ENCODE peak calls at places on chromosomes 2 and 18, in seven cellular contexts. Q is A549, I is ovary, O is tibial nerve, R is suprapubic skin, J is SK-N-SH, G is H1. E is an unnamed sample. For H3K4me1, the result is how much of the 10 kb centered on the place peaks cover.

GRCh38 chr18:48949051-48949605 is 1.6 kb downstream of the SMAD7 start:
- DNase-seq in Q (no peak), I (no peak), O (no peak), R (no peak), J (no peak), G (no peak), E (peak)

GRCh38 chr2:190746971-190747761 is 98.3 kb downstream of the NAB1 start:
- DNase-seq in Q (no peak), I (no peak), O (no peak), R (no peak), J (no peak), G (no peak), E (no peak)

GRCh38 chr18:26458526-26459232 is 89.7 kb downstream of the KCTD1 start:
- DNase-seq in Q (no peak), I (no peak), O (no peak), R (no peak), J (no peak), G (no peak), E (no peak)

GRCh38 chr18:14221689-14222088 is 89.5 kb upstream of the ZNF519 start:
- DNase-seq in Q (no peak), I (no peak), O (no peak), R (no peak), J (peak), G (no peak), E (no peak)

GRCh38 chr18:37460616-37461015 is 105.0 kb downstream of the CELF4 start:
- DNase-seq in Q (no peak), I (no peak), O (no peak), R (no peak), J (no peak), G (no peak), E (no peak)

GRCh38 chr2:166230024-166230723 is 102.4 kb upstream of the SCN1A start:
- DNase-seq in Q (no peak), I (no peak), O (no peak), R (no peak), J (no peak), G (no peak), E (no peak)

GRCh38 chr2:120483355-120483754 is 137.4 kb downstream of the INHBB start:
- DNase-seq in Q (no peak), I (no peak), O (no peak), R (peak), J (no peak), G (no peak), E (no peak)

GRCh38 chr2:205730701-205731271 is 48.5 kb downstream of the NRP2 start:
- DNase-seq in Q (no peak), I (no peak), O (no peak), R (no peak), J (no peak), G (no peak), E (no peak)

GRCh38 chr2:75238670-75239330 is 39.5 kb upstream of the TACR1 start:
- DNase-seq in Q (peak), I (no peak), O (no peak), R (no peak), J (no peak), G (no peak), E (no peak)

GRCh38 chr2:192123847-192124246 is 70.9 kb downstream of the TMEFF2 start:
- DNase-seq in Q (no peak), I (peak), O (no peak), R (no peak), J (no peak), G (no peak), E (no peak)

GRCh38 chr2:178527592-178527991 is 47.3 kb downstream of the PLEKHA3 start:
- DNase-seq in Q (no peak), I (no peak), O (no peak), R (no peak), J (no peak), G (no peak), E (no peak)

GRCh38 chr2:178521304-178522150 is 41.3 kb downstream of the PLEKHA3 start:
- DNase-seq in Q (no peak), I (no peak), O (no peak), R (no peak), J (no peak), G (no peak), E (no peak)

GRCh38 chr2:178523596-178524134 is 43.4 kb downstream of the PLEKHA3 start:
- DNase-seq in Q (peak), I (no peak), O (no peak), R (no peak), J (peak), G (peak), E (no peak)

GRCh38 chr2:178526256-178526655 is 46.0 kb downstream of the PLEKHA3 start:
- DNase-seq in Q (no peak), I (no peak), O (no peak), R (no peak), J (no peak), G (no peak), E (no peak)

GRCh38 chr2:178522950-178523595 is 42.8 kb downstream of the PLEKHA3 start:
- DNase-seq in Q (peak), I (peak), O (peak), R (peak), J (peak), G (peak), E (peak)
- TF ChIP-seq EP300 in Q (no peak), I (no peak), O (peak), R (no peak), J (no peak), G (no peak), E (no peak)

GRCh38 chr2:69767034-69767433 is 25.1 kb downstream of the ANXA4 start:
- DNase-seq in Q (no peak), I (peak), O (no peak), R (no peak), J (no peak), G (no peak), E (no peak)
- H3K4me1 ChIP-seq in Q (half or more), I (under half), O (under half), R (half or more), J (under half), G (under half), E (half or more)

GRCh38 chr2:59589881-59590280 is 963.6 kb downstream of the BCL11A start:
- DNase-seq in Q (no peak), I (no peak), O (no peak), R (no peak), J (no peak), G (no peak), E (no peak)
- TF ChIP-seq EP300 in Q (no peak), I (no peak), O (no peak), R (no peak), J (no peak), G (no peak), E (no peak)

GRCh38 chr2:187544371-187545080 is 9.7 kb downstream of the TFPI start:
- DNase-seq in Q (no peak), I (no peak), O (no peak), R (no peak), J (no peak), G (no peak), E (no peak)
- H3K4me1 ChIP-seq in Q (half or more), I (under half), O (under half), R (under half), J (half or more), G (under half), E (under half)

DNA sequence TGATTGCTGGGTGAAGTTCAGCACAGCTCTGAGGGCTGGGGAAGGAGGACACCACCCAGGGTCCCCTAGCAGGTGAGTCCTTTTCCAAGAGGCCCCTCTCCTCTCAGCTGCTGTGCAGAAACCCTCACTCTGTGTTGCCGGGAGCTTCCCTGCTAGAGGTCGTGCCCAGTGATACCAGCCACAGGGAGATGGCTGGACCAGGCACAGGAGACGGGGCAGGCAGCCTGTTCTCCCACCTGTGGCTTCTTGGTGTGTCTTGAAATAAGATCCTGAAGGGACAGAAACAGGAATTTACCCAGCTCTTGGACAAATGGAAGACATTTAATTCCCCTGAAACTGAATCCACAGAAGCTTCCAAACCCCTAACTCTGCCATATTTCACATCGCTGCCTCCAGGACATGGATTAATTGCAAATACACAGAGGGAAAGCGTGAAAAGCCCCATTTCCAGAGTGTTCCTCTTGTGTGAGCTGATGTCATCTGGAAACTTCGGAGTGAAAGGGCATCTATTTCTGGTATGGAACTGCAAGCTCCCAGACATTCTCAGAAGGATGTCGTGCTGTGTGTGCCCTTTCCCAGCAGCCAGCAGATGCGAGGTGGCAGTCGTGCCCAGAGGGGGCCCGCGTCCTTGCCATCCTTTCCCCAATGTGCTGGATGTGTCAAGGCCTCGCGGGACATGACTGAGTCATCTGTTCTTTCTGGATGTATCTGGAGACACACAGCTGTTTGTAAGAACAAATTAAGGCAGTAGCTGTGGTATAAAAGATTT is 177.7 kb downstream of the SEPTIN10 start:
- DNase-seq in Q (no peak), I (no peak), O (no peak), R (peak), J (no peak), G (no peak), E (no peak)
- TF ChIP-seq EP300 in Q (no peak), I (peak), O (peak), R (no peak), J (no peak), G (no peak), E (peak)

DNA sequence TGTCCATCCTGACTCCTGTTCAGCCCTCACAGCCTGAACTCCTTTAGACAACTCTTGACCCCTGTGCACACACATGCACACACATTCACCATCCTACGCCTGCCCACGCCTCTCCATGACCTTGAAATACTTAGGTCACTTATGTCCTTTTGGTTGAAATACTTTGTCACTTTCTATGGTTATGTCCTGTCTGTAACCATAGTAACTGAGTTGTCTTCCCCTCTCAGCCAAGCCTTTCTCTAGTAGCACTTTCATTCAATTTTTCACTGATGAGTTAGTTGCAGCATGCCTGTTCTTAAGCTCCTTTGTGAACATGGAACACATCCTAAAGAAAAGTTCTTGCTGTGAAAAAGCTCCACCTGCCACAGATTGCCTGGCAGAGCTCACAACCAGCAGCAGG is 225.7 kb downstream of the SEPTIN10 start:
- DNase-seq in Q (no peak), I (no peak), O (no peak), R (no peak), J (no peak), G (no peak), E (no peak)
- H3K4me1 ChIP-seq in Q (under half), I (under half), O (under half), R (under half), J (under half), G (under half), E (under half)

GRCh38 chr2:66366619-66367018 is 68.3 kb upstream of the MEIS1 start:
- DNase-seq in Q (no peak), I (no peak), O (no peak), R (no peak), J (no peak), G (no peak), E (no peak)
- TF ChIP-seq EP300 in Q (no peak), I (no peak), O (no peak), R (no peak), J (no peak), G (no peak), E (no peak)

GRCh38 chr2:98489971-98490962 is 45.6 kb downstream of the INPP4A start:
- DNase-seq in Q (no peak), I (no peak), O (no peak), R (peak), J (no peak), G (no peak), E (no peak)
- H3K4me1 ChIP-seq in Q (under half), I (under half), O (under half), R (under half), J (under half), G (under half), E (under half)

GRCh38 chr2:22270341-22270740 is 1114.6 kb upstream of the KLHL29 start:
- DNase-seq in Q (no peak), I (no peak), O (no peak), R (no peak), J (no peak), G (no peak), E (no peak)

GRCh38 chr2:22273853-22274252 is 1111.1 kb upstream of the KLHL29 start:
- DNase-seq in Q (no peak), I (no peak), O (no peak), R (no peak), J (no peak), G (no peak), E (no peak)

GRCh38 chr2:22276696-22277095 is 1108.3 kb upstream of the KLHL29 start:
- DNase-seq in Q (no peak), I (no peak), O (no peak), R (no peak), J (no peak), G (no peak), E (no peak)

GRCh38 chr2:22274611-22275010 is 1110.4 kb upstream of the KLHL29 start:
- DNase-seq in Q (no peak), I (no peak), O (no peak), R (no peak), J (no peak), G (no peak), E (no peak)
- TF ChIP-seq EP300 in Q (no peak), I (no peak), O (no peak), R (no peak), J (no peak), G (no peak), E (no peak)

E was measured in transverse colon.